ENCODE peak calls at places on chromosome 9, in four cellular contexts. F is H1, N is K562, G is HepG2. J is an unnamed sample.

GRCh38 chr9:82082563-82082962 is 94.0 kb downstream of the SPATA31D1 start:
- DNase-seq in F (no peak), N (no peak), G (no peak), J (no peak)

GRCh38 chr9:136204838-136205706 is at the start of gene LHX3:
- DNase-seq in F (no peak), N (peak; percentile 66), G (no peak), J (no peak)

GRCh38 chr9:16426716-16427115 is 443.8 kb downstream of the BNC2 start:
- DNase-seq in F (no peak), N (no peak), G (no peak), J (no peak)

GRCh38 chr9:33225319-33226152 is 14.4 kb upstream of the SPINK4 start:
- DNase-seq in F (no peak), N (peak; percentile 26), G (peak; percentile 57), J (no peak)

GRCh38 chr9:2478421-2478820 is 143.2 kb upstream of the VLDLR start:
- DNase-seq in F (no peak), N (no peak), G (no peak), J (no peak)

GRCh38 chr9:73135394-73135793 is 16.3 kb upstream of the ANXA1 start:
- DNase-seq in F (no peak), N (no peak), G (no peak), J (no peak)

GRCh38 chr9:105127863-105128220 is 116.6 kb upstream of the SLC44A1 start:
- DNase-seq in F (no peak), N (no peak), G (no peak), J (no peak)

GRCh38 chr9:34179528-34180138 is 790 bp downstream of the UBAP1 start:
- DNase-seq in F (no peak), N (no peak), G (no peak), J (peak; percentile 23)

GRCh38 chr9:87850405-87850804 is 32.3 kb upstream of the SPATA31E1 start:
- DNase-seq in F (no peak), N (no peak), G (no peak), J (peak; percentile 27)

GRCh38 chr9:130429831-130430230 is 14.9 kb upstream of the ASS1 start:
- DNase-seq in F (no peak), N (no peak), G (no peak), J (no peak)

GRCh38 chr9:132372177-132373095 is 17.6 kb upstream of the SETX start:
- DNase-seq in F (no peak), N (no peak), G (no peak), J (peak; percentile 29)

GRCh38 chr9:81557957-81558791 is 131.2 kb downstream of the TLE1 start:
- DNase-seq in F (no peak), N (no peak), G (no peak), J (no peak)

GRCh38 chr9:38362912-38363588 is 29.5 kb upstream of the ALDH1B1 start:
- DNase-seq in F (no peak), N (peak; percentile 32), G (peak; percentile 49), J (peak; percentile 72)

GRCh38 chr9:134243778-134244467 is 79.6 kb upstream of the RNU6ATAC start:
- DNase-seq in F (no peak), N (no peak), G (no peak), J (no peak)

GRCh38 chr9:123645762-123646161 is 284.2 kb downstream of the DENND1A start:
- DNase-seq in F (no peak), N (no peak), G (no peak), J (no peak)

GRCh38 chr9:134055981-134056461 is 11.8 kb downstream of the BRD3 start:
- DNase-seq in F (no peak), N (no peak), G (no peak), J (peak; percentile 45)

GRCh38 chr9:135819905-135820304 is 87.4 kb downstream of the CAMSAP1 start:
- DNase-seq in F (no peak), N (no peak), G (no peak), J (no peak)

GRCh38 chr9:76634356-76635054 is 129.7 kb upstream of the PCA3 start:
- DNase-seq in F (no peak), N (no peak), G (peak; percentile 15), J (no peak)

GRCh38 chr9:135085830-135086546 is 1.5 kb upstream of the OLFM1 start:
- DNase-seq in F (peak; percentile 65), N (peak; percentile 79), G (peak; percentile 96), J (peak; percentile 72)

GRCh38 chr9:79572891-79573696 is 1.3 kb downstream of the TLE4 start:
- DNase-seq in F (no peak), N (peak; percentile 24), G (no peak), J (peak; percentile 25)

GRCh38 chr9:113155911-113156559 is 5.2 kb downstream of the SLC31A2 start:
- DNase-seq in F (no peak), N (no peak), G (no peak), J (no peak)

GRCh38 chr9:117929873-117930272 is 225.7 kb downstream of the TLR4 start:
- DNase-seq in F (no peak), N (no peak), G (no peak), J (no peak)

GRCh38 chr9:135070964-135071735 is 16.3 kb upstream of the OLFM1 start:
- DNase-seq in F (no peak), N (no peak), G (no peak), J (no peak)

GRCh38 chr9:111178361-111179043 is 140.2 kb upstream of the LPAR1 start:
- DNase-seq in F (no peak), N (no peak), G (no peak), J (peak; percentile 11)

GRCh38 chr9:79812507-79813261 is 240.9 kb downstream of the TLE4 start:
- DNase-seq in F (no peak), N (no peak), G (no peak), J (no peak)

GRCh38 chr9:136776947-136777346 is 12.6 kb upstream of the LCN15 start:
- DNase-seq in F (no peak), N (no peak), G (no peak), J (no peak)

GRCh38 chr9:15144567-15145174 is 162.3 kb downstream of the TTC39B start:
- DNase-seq in F (no peak), N (no peak), G (no peak), J (no peak)

GRCh38 chr9:15390200-15390599 is 32.5 kb upstream of the SNAPC3 start:
- DNase-seq in F (no peak), N (no peak), G (no peak), J (no peak)

GRCh38 chr9:77883846-77884771 is 147.5 kb downstream of the GNAQ start:
- DNase-seq in F (peak; percentile 29), N (no peak), G (no peak), J (no peak)

GRCh38 chr9:134496413-134497282 is 145.0 kb upstream of the COL5A1 start:
- DNase-seq in F (no peak), N (no peak), G (no peak), J (no peak)

GRCh38 chr9:90546200-90546599 is 96.4 kb downstream of the DIRAS2 start:
- DNase-seq in F (no peak), N (no peak), G (peak; percentile 22), J (peak; percentile 67)

GRCh38 chr9:32291370-32291769 is 93.1 kb upstream of the ACO1 start:
- DNase-seq in F (no peak), N (no peak), G (peak; percentile 72), J (no peak)

GRCh38 chr9:96514108-96514824 is 64.3 kb downstream of the HABP4 start:
- DNase-seq in F (no peak), N (no peak), G (no peak), J (no peak)

DNA sequence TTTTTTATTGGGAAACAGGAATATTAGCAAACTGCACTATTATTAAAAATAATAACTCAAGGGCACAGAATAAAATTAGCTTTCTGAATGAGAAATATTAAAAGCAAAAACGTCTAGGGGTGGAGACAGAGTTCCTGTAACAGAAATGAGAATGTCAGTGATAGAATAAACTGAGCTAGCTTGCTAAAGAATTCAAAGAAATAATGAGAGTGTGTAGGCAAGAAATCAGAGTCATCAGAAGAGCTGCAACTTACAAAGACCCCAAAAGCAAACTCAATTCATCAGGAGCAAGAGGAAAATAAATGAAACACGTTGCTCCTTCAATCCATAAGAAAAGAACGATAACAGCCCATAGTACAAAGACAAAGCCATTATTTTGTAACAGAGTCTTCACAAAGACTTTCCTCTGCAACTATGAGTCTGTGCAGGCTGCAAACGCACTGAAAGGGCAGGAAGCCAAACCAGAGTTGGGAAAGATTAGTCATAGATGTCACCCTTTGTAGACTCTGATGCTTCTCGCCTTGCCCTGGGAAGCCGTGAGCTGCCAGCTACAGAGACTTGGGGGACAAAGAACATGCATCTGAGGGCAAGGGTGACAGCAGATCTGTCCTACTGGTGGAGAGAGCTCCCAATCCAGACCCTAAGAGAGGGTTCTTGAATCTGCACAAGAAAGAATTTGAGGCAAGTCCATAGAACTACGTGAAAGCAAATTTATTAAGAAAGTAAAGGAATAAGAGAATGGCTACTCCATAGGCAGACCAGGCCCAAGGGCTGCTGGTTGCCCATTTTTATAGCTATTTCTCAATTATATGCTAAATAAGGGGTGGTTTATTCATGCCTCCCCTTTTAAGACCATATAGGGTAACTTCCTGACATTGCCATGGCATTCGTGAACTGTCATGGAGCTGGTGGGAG is 40.8 kb downstream of the SHC3 start:
- DNase-seq in F (no peak), N (no peak), G (no peak), J (peak; percentile 15)
- TF ChIP-seq PHF8 in F (no peak), N (no peak), G (no peak), J (no peak)

DNA sequence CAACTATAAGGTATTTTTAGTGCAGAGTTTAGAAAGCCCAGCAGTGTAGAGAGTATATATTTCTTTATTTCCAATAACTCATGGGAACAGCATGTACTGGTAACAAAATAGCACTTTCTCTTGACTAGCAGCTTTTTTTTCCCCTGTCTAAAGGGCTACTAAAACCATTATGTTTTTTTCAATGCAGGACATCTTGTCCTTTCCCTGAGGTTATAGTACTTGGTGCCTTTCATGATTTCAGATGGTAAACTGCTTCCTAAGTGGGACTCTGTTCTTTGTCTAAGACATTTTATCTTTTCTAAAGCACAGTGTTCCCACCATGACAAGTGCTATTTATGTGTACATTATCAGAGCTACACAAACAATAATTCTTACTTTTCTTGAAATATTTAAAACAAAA is 122.3 kb downstream of the SLC24A2 start:
- DNase-seq in F (no peak), N (no peak), G (no peak), J (no peak)
- TF ChIP-seq EP300 in F (no peak), N (no peak), G (no peak), J (no peak)

GRCh38 chr9:27151693-27152397 is 42.8 kb downstream of the TEK start:
- DNase-seq in F (no peak), N (no peak), G (no peak), J (no peak)
- TF ChIP-seq PHF8 in F (no peak), N (no peak), G (no peak), J (no peak)

GRCh38 chr9:98953877-98954610 is 10.3 kb downstream of the COL15A1 start:
- DNase-seq in F (no peak), N (no peak), G (no peak), J (no peak)
- TF ChIP-seq EP300 in F (no peak), N (no peak), G (no peak), J (no peak)

GRCh38 chr9:128927731-128928411 is 7.1 kb downstream of the PHYHD1 start:
- DNase-seq in F (peak; percentile 46), N (peak; percentile 72), G (no peak), J (peak; percentile 70)
- TF ChIP-seq PHF8 in F (no peak), N (no peak), G (no peak), J (no peak)

GRCh38 chr9:115134941-115135340 is 17.0 kb upstream of the TNC start:
- DNase-seq in F (no peak), N (no peak), G (no peak), J (no peak)
- TF ChIP-seq EP300 in F (no peak), N (no peak), G (no peak), J (no peak)